ENCODE peak calls at places on chromosomes 4 and X, in four cellular contexts. E is CD8-positive, alpha-beta memory T cell; V is effector memory CD4-positive, alpha-beta T cell; K is fibroblast of lung. O is an unnamed sample. For H3K9me3, the result is how much of the 10 kb centered on the place peaks cover.

GRCh38 chr4:3452376-3452775 is 10.6 kb downstream of the HGFAC start:
- DNase-seq in E (no peak), K (no peak), V (no peak), O (no peak)

GRCh38 chrX:72105436-72105835 is 26.3 kb downstream of the RTL5 start:
- DNase-seq in V (peak), K (no peak), E (peak), O (peak)

GRCh38 chr4:1805493-1806222 is 12.6 kb downstream of the FGFR3 start:
- DNase-seq in E (no peak), V (no peak), K (no peak), O (no peak)

GRCh38 chr4:155353923-155354540 is 22.7 kb downstream of the MAP9 start:
- DNase-seq in K (peak), E (no peak), V (no peak), O (no peak)

GRCh38 chrX:149370097-149370496 is 135.0 kb downstream of the IDS start:
- DNase-seq in E (no peak), V (no peak), K (peak), O (no peak)

GRCh38 chr4:38723726-38724506 is 58.9 kb downstream of the TLR10 start:
- DNase-seq in K (peak), V (no peak), E (no peak), O (no peak)

GRCh38 chr4:40232610-40233009 is 35.8 kb downstream of the RHOH start:
- DNase-seq in E (no peak), K (no peak), V (no peak), O (no peak)

GRCh38 chrX:44871114-44871645 is 1.8 kb upstream of the KDM6A start:
- DNase-seq in K (peak), V (no peak), E (no peak), O (no peak)

GRCh38 chr4:12729384-12729783 is 754.8 kb downstream of the RAB28 start:
- DNase-seq in V (no peak), E (no peak), K (peak), O (no peak)

GRCh38 chr4:102076622-102077021 is 268.7 kb downstream of the SLC39A8 start:
- DNase-seq in V (no peak), K (no peak), E (no peak), O (no peak)

DNA sequence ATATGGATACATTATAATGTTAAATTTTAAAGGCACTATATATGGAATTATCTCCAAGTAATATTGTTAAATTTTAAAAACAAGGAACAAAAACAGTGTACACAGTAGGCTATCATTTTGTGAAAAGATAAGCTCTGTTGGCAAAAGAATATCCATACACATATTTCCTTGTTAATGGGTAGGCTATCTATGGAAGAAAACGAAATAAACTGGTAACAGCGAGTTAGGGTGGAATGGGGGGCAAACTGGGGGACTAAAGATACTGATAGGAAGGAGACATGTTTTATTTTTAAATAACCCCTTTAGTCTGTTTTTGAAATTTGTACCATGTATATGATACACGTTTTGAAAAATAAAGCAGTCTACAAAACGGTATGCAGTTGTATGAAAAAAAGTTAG is 3.6 kb upstream of the TSPAN5 start:
- DNase-seq in E (no peak), K (no peak), V (no peak), O (no peak)
- H3K9me3 ChIP-seq in E (under half), K (under half), V (under half), O (under half)

DNA sequence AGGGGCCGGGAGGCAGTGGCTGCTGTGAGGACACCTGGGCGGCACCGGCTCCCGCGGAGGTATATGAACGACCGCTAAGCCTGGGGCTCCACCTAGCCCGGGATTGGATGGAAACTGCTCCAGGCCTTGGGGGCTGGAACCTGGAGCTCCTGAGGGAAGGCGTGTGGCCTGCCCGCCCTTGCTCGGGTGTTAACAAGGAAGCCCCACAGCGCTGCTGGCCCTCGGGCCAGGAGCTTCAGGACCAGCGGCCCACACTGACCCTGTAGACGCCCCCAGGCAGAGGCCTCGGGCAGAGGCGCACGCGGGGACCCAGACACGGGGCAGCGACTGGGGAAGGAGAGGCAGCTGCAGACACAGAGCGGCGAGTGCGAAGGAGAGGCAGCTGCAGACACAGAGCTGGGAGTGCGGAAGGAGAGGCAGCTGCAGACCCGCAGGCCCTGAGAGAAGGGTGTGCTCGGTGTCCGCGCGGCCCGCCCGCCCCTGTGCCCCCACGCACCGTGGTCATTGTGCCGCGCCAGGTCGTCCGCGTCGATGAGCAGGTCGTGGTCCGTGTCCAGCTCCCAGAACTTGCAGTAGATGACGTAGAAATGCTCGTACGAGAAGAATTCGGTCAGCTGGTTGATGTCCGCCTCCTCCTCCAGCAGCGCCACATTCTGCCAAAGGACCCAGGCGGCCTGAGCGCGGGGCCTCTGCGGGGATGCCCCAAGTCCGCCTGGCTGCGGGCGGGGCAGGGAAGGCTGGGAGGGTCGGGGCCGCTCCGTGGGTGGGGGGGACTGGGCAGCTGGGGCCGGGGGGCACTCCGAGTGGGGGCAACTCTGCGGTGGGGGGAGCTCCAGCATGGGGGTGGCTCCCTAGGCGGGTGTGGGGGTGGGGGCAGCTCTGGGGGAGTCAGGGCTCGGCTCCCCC is 26.7 kb upstream of the GTPBP6 start:
- DNase-seq in K (no peak), V (no peak), E (no peak), O (no peak)
- H3K9me3 ChIP-seq in K (under half), V (under half), E (under half), O (under half)

DNA sequence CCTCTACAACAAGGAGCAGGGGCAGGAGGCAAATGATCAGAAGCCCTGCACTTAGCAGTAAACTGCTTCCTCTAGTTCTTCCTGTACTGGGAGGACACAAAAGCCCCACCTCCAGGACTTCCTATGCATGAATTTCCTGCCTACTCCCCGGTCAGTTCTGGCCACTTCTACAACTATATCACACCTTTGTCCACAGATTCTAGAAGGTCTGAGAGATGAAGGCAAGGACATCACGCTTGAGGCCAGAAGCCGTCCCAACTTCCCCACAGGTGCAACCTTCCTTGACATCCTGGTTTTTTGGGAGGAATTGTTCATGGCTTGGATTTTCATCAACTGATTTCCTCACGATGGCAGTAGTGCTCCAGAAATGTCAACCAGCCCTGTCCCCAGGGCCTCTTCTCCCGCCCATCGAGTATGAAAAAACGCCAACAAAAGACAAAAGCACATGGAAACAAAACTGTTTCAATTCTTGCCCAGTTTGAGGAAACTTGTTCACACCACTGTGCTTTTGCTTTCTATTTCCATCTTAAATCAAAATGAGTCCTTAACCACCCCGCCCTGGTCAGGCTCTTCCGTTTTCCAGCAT is 206.5 kb upstream of the STK26 start:
- DNase-seq in E (no peak), K (peak), V (peak), O (peak)
- H3K9me3 ChIP-seq in E (under half), K (under half), V (under half), O (under half)

GRCh38 chr4:24963277-24963676 is 50.4 kb upstream of the CCDC149 start:
- DNase-seq in V (no peak), E (no peak), K (no peak), O (no peak)
- H3K9me3 ChIP-seq in V (under half), E (under half), K (under half), O (under half)

GRCh38 chr4:28421221-28421620 is 1560.6 kb downstream of the STIM2 start:
- DNase-seq in K (no peak), E (no peak), V (no peak), O (no peak)
- H3K9me3 ChIP-seq in K (under half), E (under half), V (under half), O (under half)